ENCODE peak calls at places on chromosomes 3 and 15, in nine cellular contexts. Z, G, I, V, Q, R, W, Y and J are unnamed samples.

GRCh38 chr3:193883551-193883950 is 252.4 kb upstream of the HES1 start:
- DNase-seq in G (no peak), W (peak), I (peak), Z (no peak), Y (no peak), R (no peak), V (no peak), Q (no peak), J (no peak)

GRCh38 chr3:11596387-11596786 is 47.3 kb downstream of the VGLL4 start:
- DNase-seq in I (no peak), R (peak), G (no peak), W (no peak), Z (no peak), Q (no peak), Y (no peak), V (peak), J (no peak)

GRCh38 chr3:131501949-131502348 is 822 bp downstream of the MRPL3 start:
- DNase-seq in G (no peak), V (no peak), Q (no peak), R (no peak), Y (no peak), I (no peak), Z (no peak), W (no peak), J (no peak)

GRCh38 chr3:46663611-46664135 is 29.8 kb downstream of the ALS2CL start:
- DNase-seq in G (peak), Z (peak), I (peak), W (peak), Y (no peak), Q (no peak), R (peak), V (peak), J (peak)

GRCh38 chr3:38609386-38610111 is 39.9 kb downstream of the SCN5A start:
- DNase-seq in I (no peak), W (no peak), V (no peak), R (no peak), Y (no peak), Z (no peak), Q (no peak), G (no peak), J (no peak)

GRCh38 chr3:156455839-156456238 is 99.1 kb downstream of the SSR3 start:
- DNase-seq in I (no peak), Y (no peak), R (no peak), V (peak), G (no peak), W (peak), Z (no peak), Q (no peak), J (no peak)

GRCh38 chr3:27312044-27312668 is 57.0 kb downstream of the NEK10 start:
- DNase-seq in G (peak), I (peak), Y (no peak), Z (no peak), Q (peak), R (no peak), W (peak), V (no peak), J (no peak)

GRCh38 chr15:78450285-78450858 is 12.4 kb downstream of the IREB2 start:
- DNase-seq in Y (no peak), Z (no peak), V (no peak), W (no peak), I (no peak), R (no peak), G (no peak), Q (no peak), J (no peak)

GRCh38 chr15:99296386-99296785 is 45.1 kb downstream of the LRRC28 start:
- DNase-seq in Q (no peak), Z (no peak), Y (no peak), G (no peak), V (no peak), W (no peak), I (no peak), R (no peak), J (no peak)

GRCh38 chr3:142445816-142446254 is 2.0 kb downstream of the XRN1 start:
- DNase-seq in I (peak), Y (no peak), G (no peak), Z (no peak), V (no peak), W (no peak), R (no peak), Q (no peak), J (no peak)

GRCh38 chr3:113287818-113288648 is 76.7 kb downstream of the BOC start:
- DNase-seq in Q (peak), W (peak), I (peak), Z (peak), G (peak), V (peak), R (peak), Y (peak), J (peak)

GRCh38 chr15:31279221-31280036 is 47.2 kb upstream of the KLF13 start:
- DNase-seq in Q (no peak), G (no peak), I (no peak), V (peak), W (no peak), Z (peak), Y (peak), R (no peak), J (no peak)

GRCh38 chr15:27234593-27234992 is 263.6 kb downstream of the GABRG3 start:
- DNase-seq in G (no peak), V (no peak), Z (no peak), W (no peak), Q (no peak), R (no peak), Y (no peak), I (no peak), J (no peak)

GRCh38 chr15:75451202-75451673 is 252 bp downstream of the SIN3A start:
- DNase-seq in V (no peak), W (no peak), Q (no peak), Y (no peak), R (no peak), I (no peak), Z (no peak), G (no peak), J (no peak)

GRCh38 chr15:75452364-75452967 is 976 bp upstream of the SIN3A start:
- DNase-seq in R (peak), I (peak), Y (peak), Q (peak), Z (peak), G (peak), V (peak), W (peak), J (peak)

GRCh38 chr15:75452968-75453702 is 1.6 kb upstream of the SIN3A start:
- DNase-seq in W (peak), V (peak), I (no peak), Q (peak), R (peak), G (no peak), Y (peak), Z (peak), J (peak)

GRCh38 chr15:75450307-75451201 is 936 bp downstream of the SIN3A start:
- DNase-seq in Q (peak), G (peak), V (peak), I (peak), Y (peak), W (peak), Z (peak), R (peak), J (peak)

DNA sequence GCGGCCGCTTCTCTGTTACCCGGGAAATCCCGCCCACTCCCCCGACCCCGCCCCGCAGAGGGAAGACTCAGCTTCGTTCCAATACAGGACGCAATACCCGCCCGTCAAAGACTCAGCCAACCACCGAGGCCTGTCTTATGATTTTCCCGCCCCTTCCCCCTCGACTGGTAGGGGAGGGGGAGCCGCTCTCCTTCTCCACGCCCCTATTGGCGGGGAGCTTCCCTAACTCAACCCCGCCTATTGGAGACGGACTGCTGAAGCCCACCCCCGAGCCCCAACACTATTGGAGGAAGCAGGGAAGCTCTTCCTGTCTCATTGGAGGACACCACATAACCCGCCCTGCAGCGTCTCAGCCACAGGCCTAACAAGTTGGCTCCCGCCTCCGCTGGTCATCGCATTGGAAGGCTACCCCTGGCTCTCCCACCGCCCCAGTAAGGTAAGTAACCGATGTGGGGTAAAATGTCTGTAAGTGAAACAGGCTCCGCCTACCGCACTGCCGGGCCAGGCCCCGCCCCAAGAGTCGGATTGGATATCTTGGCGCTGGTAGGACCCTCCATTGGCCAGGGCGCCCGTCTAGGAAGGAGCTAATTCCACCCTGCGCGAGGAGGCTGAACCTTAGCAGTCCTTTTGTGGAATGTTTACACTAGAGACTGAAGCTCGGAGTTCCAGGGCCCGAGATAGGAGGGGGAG is at the start of gene SIN3A:
- DNase-seq in W (peak), I (peak), Z (peak), G (peak), R (peak), V (peak), Q (peak), Y (peak), J (peak)
- TF ChIP-seq POLR2A in W (no peak), I (no peak), Z (peak), G (peak), R (no peak), V (peak), Q (no peak), Y (no peak), J (no peak)

GRCh38 chr3:50604628-50605588 is 6.7 kb downstream of the CISH start:
- DNase-seq in Q (no peak), I (no peak), G (no peak), Z (peak), R (peak), V (peak), Y (peak), W (no peak), J (no peak)
- TF ChIP-seq POLR2A in Q (no peak), I (no peak), G (no peak), Z (peak), R (no peak), V (no peak), Y (no peak), W (no peak), J (no peak)

GRCh38 chr15:34793901-34794300 is 1.4 kb downstream of the ACTC1 start:
- DNase-seq in Q (no peak), Z (peak), G (no peak), W (no peak), R (no peak), I (no peak), V (no peak), Y (no peak), J (no peak)
- TF ChIP-seq POLR2A in Q (no peak), Z (peak), G (no peak), W (no peak), R (no peak), I (no peak), V (no peak), Y (no peak), J (no peak)

DNA sequence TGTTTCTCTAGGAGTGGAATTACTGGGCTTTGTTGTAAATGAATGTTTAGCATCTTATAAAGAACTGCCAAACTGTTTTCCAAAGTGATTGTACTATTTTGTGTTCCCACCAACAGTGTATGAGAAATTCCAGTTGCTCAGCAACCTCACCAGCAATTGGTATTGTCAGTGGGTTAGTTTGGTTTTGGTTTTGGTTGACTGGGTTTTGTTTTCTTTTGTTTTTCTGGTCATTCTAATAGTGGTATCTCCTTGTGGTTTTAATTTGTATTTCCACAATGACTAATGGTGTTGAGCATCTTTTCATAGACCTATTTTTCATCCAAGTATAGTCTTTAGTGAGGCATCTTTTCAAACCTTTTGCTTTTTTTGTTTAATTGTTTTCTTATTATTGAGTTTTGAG is 27.1 kb downstream of the FILIP1L start:
- DNase-seq in V (no peak), W (no peak), R (no peak), G (no peak), Y (no peak), Z (no peak), I (peak), Q (no peak), J (no peak)
- TF ChIP-seq POLR2A in V (no peak), W (no peak), R (no peak), G (no peak), Y (no peak), Z (no peak), I (no peak), Q (no peak), J (no peak)

DNA sequence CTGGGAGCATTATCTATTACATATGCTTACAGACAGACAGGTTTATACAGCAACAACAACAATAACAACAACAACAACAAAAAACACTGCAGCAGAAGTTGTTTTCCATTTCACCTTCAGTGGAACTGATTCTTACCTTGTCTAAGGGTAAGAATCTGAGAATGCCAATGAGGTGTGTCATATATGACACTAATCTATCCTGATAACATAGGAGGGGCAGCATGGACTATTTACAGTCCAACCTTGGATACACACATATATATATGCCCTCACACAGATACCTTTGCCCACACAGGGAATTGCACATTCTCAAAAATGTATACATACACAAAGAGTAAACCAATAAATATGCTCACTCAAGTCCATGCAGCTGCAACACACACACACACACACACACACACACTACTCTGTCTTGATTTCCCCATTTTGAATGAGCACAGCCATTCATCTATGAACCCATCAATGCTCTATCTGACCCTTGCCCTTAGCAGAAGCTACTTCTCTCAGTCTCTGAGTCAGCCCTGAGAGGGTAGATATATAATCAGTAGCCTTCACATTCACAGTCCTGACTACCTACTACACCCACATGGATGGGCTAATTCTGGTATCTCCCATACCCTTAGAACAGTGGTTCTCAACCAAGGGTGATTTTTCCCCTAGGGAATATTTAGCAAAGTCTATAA is 9.7 kb upstream of the TRANK1 start:
- DNase-seq in G (no peak), Y (no peak), Z (no peak), I (peak), V (no peak), Q (no peak), R (no peak), W (no peak), J (no peak)
- TF ChIP-seq POLR2A in G (no peak), Y (no peak), Z (no peak), I (no peak), V (no peak), Q (no peak), R (no peak), W (no peak), J (no peak)

DNA sequence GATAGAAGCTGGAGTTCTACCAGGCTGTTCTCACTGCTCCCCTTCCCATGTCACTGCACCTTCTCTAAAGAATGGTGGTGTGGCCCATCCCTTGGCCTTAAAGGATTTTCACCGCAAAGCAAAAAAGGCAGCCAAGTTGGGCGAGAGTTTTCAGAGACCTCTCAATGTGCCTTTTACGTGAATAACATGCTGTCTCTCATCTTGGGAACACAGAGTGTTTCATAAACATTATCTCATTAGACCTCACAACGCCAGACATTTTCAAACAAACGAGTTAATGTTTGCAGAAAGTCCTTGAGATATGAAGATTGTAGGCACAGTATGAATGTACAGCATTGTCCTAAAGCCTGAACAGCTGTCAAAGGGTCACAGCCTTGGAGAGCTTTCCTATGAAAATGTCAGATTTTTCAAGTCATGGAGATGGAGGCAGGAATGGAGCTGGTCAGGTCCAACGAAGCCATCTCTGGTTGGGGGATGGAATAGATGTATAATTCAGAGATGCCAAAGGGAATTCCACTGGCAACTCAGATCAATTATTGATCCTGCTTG is 21.3 kb downstream of the TM4SF1 start:
- DNase-seq in V (peak), Q (no peak), R (no peak), W (no peak), Z (no peak), Y (no peak), G (no peak), I (no peak), J (no peak)
- TF ChIP-seq POLR2A in V (no peak), Q (no peak), R (no peak), W (no peak), Z (no peak), Y (no peak), G (no peak), I (no peak), J (no peak)

DNA sequence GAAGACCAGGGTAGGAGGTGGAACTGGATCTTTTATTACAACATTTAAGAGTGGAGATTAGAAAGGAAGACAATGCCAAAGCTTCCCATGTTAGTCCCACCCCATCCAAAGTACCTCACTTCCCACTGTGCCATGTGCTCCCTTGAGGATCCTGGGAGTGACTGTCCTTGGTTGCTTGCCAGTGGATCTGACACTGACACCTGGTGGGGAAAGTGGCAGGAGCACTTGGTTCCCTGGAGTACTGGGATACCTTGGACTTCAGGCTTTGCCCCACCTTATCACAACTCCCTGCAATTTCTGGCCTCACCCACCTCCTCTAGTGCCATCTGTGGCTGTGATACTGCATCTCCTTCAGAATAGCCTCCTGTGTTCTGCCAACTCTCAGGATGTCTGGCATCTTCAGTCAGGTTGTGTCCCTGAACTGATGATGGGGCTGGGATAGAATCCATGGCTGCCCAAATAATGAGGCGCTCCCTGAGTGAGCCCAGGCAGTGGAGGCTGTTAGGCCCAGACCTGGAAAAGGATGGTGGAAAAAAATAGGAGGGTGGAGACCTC is 1.3 kb downstream of the ELL3 start:
- DNase-seq in V (peak), W (peak), G (no peak), I (peak), Y (no peak), R (peak), Z (no peak), Q (peak), J (peak)
- TF ChIP-seq POLR2A in V (no peak), W (no peak), G (no peak), I (no peak), Y (peak), R (no peak), Z (no peak), Q (no peak), J (no peak)

GRCh38 chr3:188947401-188947982 is 224.3 kb upstream of the TPRG1 start:
- DNase-seq in G (peak), W (peak), V (peak), I (peak), Q (peak), R (peak), Z (peak), Y (peak), J (peak)
- TF ChIP-seq POLR2A in G (no peak), W (peak), V (no peak), I (no peak), Q (peak), R (peak), Z (peak), Y (no peak), J (peak)

GRCh38 chr3:111733154-111733553 is 125.9 kb upstream of the PHLDB2 start:
- DNase-seq in Z (no peak), I (no peak), R (no peak), W (peak), Y (no peak), Q (no peak), V (no peak), G (no peak), J (no peak)
- TF ChIP-seq POLR2A in Z (no peak), I (no peak), R (no peak), W (no peak), Y (no peak), Q (no peak), V (no peak), G (no peak), J (no peak)